ENCODE peak calls at places on chromosomes 12 and 14, in eight cellular contexts. G is A549, S is H1, U is HCT116, Y is K562, Z is HepG2, W is GM12878, L is SK-N-SH. N is an unnamed sample.

GRCh38 chr12:110590806-110591326 is 7.7 kb upstream of the PPTC7 start:
- DNase-seq in S (no peak), L (no peak), G (no peak), Y (no peak), Z (peak), W (peak), U (no peak), N (peak)

GRCh38 chr14:79412822-79413221 is 798.5 kb downstream of the DIO2 start:
- DNase-seq in W (no peak), S (no peak), Y (no peak), U (no peak), Z (no peak), G (no peak), L (no peak), N (no peak)

GRCh38 chr14:90785474-90785873 is 30.8 kb downstream of the TTC7B start:
- DNase-seq in G (no peak), W (no peak), S (no peak), Y (no peak), U (peak), L (no peak), Z (no peak), N (no peak)

GRCh38 chr12:88810806-88811205 is 230.5 kb upstream of the KITLG start:
- DNase-seq in G (no peak), Y (no peak), U (no peak), L (no peak), W (no peak), S (no peak), Z (no peak), N (peak)

GRCh38 chr12:113891737-113892520 is 74.2 kb downstream of the RBM19 start:
- DNase-seq in Z (no peak), L (no peak), G (no peak), S (no peak), Y (no peak), U (peak), W (no peak), N (no peak)

GRCh38 chr14:71139058-71139946 is 232.0 kb downstream of the PCNX1 start:
- DNase-seq in S (peak), Z (peak), Y (peak), L (peak), G (peak), U (peak), W (peak), N (peak)

GRCh38 chr12:109461049-109461845 is 15.9 kb downstream of the KCTD10 start:
- DNase-seq in Y (peak), Z (peak), U (no peak), W (no peak), S (no peak), L (no peak), G (no peak), N (peak)

GRCh38 chr12:49345048-49345839 is 1.4 kb upstream of the DNAJC22 start:
- DNase-seq in W (no peak), U (no peak), Y (no peak), L (peak), S (peak), G (no peak), Z (no peak), N (no peak)

GRCh38 chr12:57342207-57342691 is 88.6 kb downstream of the R3HDM2 start:
- DNase-seq in U (no peak), Y (no peak), Z (no peak), G (peak), W (no peak), S (peak), L (peak), N (peak)

GRCh38 chr12:58750484-58750883 is 169.8 kb downstream of the LRIG3 start:
- DNase-seq in U (no peak), Y (no peak), S (no peak), Z (no peak), W (no peak), L (no peak), G (peak), N (peak)

GRCh38 chr14:103695331-103696026 is 19.8 kb downstream of the XRCC3 start:
- DNase-seq in G (no peak), S (no peak), Z (no peak), Y (no peak), U (no peak), L (peak), W (no peak), N (no peak)

GRCh38 chr14:52333823-52334657 is 19.9 kb downstream of the PTGER2 start:
- DNase-seq in Z (no peak), S (no peak), Y (no peak), G (no peak), U (no peak), W (no peak), L (no peak), N (peak)

GRCh38 chr14:101233391-101233790 is 327.9 kb upstream of the DIO3 start:
- DNase-seq in Z (no peak), U (no peak), W (no peak), L (no peak), S (no peak), Y (no peak), G (no peak), N (no peak)

GRCh38 chr12:113089839-113090238 is 33.3 kb downstream of the DTX1 start:
- DNase-seq in Z (no peak), G (no peak), S (no peak), Y (no peak), U (no peak), L (no peak), W (no peak), N (no peak)

GRCh38 chr14:105328678-105329390 is 14.3 kb downstream of the PACS2 start:
- DNase-seq in L (peak), U (no peak), Z (no peak), G (no peak), Y (no peak), S (no peak), W (no peak), N (no peak)

GRCh38 chr12:6302621-6303020 is 7.9 kb upstream of the PLEKHG6 start:
- DNase-seq in Y (no peak), W (no peak), G (no peak), U (no peak), S (no peak), L (no peak), Z (no peak), N (peak)

GRCh38 chr12:78293039-78293686 is 462.5 kb downstream of the NAV3 start:
- DNase-seq in S (no peak), L (no peak), U (no peak), Y (no peak), Z (peak), G (no peak), W (no peak), N (peak)

GRCh38 chr12:4817813-4818212 is 91.9 kb upstream of the KCNA1 start:
- DNase-seq in Y (no peak), G (no peak), U (no peak), Z (no peak), L (no peak), W (no peak), S (no peak), N (no peak)

GRCh38 chr14:100530270-100531072 is 56.7 kb downstream of the BEGAIN start:
- DNase-seq in U (no peak), L (no peak), S (no peak), G (no peak), W (no peak), Z (no peak), Y (no peak), N (no peak)

GRCh38 chr12:22529281-22530060 is 14.9 kb downstream of the C2CD5 start:
- DNase-seq in U (no peak), W (no peak), G (peak), Z (peak), S (no peak), Y (peak), L (peak), N (peak)

GRCh38 chr14:100306506-100307214 is 416 bp upstream of the SLC25A29 start:
- DNase-seq in S (peak), U (peak), W (no peak), L (peak), G (peak), Y (peak), Z (peak), N (peak)

GRCh38 chr14:90523961-90524875 is 127.4 kb downstream of the CALM1 start:
- DNase-seq in W (no peak), L (no peak), U (no peak), G (no peak), Y (no peak), S (no peak), Z (no peak), N (no peak)

GRCh38 chr14:75982724-75983358 is 1.0 kb upstream of the TGFB3 start:
- DNase-seq in W (no peak), Z (no peak), L (no peak), Y (no peak), G (peak), U (no peak), S (peak), N (peak)

GRCh38 chr12:112406519-112407488 is 2.6 kb downstream of the RPL6 start:
- DNase-seq in Z (no peak), Y (no peak), G (no peak), S (no peak), L (no peak), W (no peak), U (no peak), N (no peak)

DNA sequence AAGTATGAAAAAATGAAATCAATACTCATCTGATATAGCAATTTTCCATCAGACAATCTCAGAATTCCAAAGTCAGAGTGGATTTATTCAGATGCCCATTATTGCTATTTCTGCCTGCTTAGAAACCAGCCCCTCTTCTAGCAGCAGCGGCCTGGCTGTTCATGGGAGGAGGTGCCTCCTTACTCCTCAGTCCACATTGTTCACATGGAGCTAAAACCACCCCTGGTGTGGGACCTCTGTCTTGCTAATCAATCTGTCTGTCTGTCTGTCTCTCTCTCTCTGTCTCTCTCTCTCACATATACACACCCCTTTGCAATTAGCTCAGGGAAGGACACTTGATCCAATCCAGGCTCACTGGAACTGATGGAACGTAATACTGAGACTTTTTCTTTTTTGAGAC is 176.1 kb downstream of the APAF1 start:
- DNase-seq in Z (no peak), W (no peak), Y (no peak), G (no peak), S (no peak), L (no peak), U (no peak), N (no peak)
- TF ChIP-seq RAD21 in Z (no peak), W (no peak), Y (no peak), G (no peak), S (no peak), L (no peak), U (no peak), N (no peak)

GRCh38 chr14:38752750-38753149 is 350.3 kb downstream of the SEC23A start:
- DNase-seq in U (no peak), Y (no peak), Z (no peak), L (no peak), W (no peak), G (no peak), S (no peak), N (no peak)

GRCh38 chr14:38755036-38755435 is 348.0 kb downstream of the SEC23A start:
- DNase-seq in S (no peak), G (no peak), W (no peak), Z (no peak), L (no peak), U (no peak), Y (no peak), N (no peak)

GRCh38 chr14:38749936-38750335 is 353.1 kb downstream of the SEC23A start:
- DNase-seq in G (no peak), Y (no peak), L (no peak), Z (no peak), W (no peak), S (no peak), U (no peak), N (no peak)

DNA sequence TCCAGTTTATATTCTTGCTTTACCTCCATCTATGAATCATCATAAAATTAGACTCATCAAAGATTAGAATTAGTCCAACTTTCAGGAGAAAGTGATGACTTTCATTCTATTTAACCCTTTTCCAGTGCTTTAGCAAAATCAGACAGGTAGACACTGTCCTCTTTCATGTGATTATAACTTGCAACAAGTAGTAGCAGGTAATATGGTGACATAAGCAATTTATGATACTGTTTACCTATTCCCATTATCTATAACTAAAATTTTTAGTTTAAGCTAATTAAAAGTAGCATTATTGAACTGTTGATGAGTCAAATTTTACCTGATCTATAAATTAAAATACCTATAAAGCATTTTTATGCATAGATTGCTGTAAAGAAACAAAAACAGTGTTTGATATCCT is 351.6 kb downstream of the SEC23A start:
- DNase-seq in W (no peak), U (no peak), Y (no peak), L (no peak), Z (no peak), G (no peak), S (no peak), N (no peak)
- TF ChIP-seq RAD21 in W (no peak), U (no peak), Y (no peak), L (no peak), Z (no peak), G (no peak), S (no peak), N (no peak)

GRCh38 chr12:105270671-105271255 is 34.8 kb upstream of the APPL2 start:
- DNase-seq in U (no peak), G (no peak), W (no peak), Z (no peak), S (no peak), L (peak), Y (no peak), N (no peak)

GRCh38 chr12:105264771-105265170 is 28.8 kb upstream of the APPL2 start:
- DNase-seq in L (no peak), S (no peak), G (no peak), W (no peak), Z (no peak), U (no peak), Y (no peak), N (no peak)

GRCh38 chr12:105271364-105271763 is 35.4 kb upstream of the APPL2 start:
- DNase-seq in Z (no peak), U (no peak), G (no peak), Y (no peak), L (no peak), W (no peak), S (no peak), N (no peak)

GRCh38 chr12:105272152-105272551 is 36.2 kb upstream of the APPL2 start:
- DNase-seq in W (no peak), G (no peak), S (no peak), Y (no peak), U (no peak), Z (no peak), L (no peak), N (no peak)

DNA sequence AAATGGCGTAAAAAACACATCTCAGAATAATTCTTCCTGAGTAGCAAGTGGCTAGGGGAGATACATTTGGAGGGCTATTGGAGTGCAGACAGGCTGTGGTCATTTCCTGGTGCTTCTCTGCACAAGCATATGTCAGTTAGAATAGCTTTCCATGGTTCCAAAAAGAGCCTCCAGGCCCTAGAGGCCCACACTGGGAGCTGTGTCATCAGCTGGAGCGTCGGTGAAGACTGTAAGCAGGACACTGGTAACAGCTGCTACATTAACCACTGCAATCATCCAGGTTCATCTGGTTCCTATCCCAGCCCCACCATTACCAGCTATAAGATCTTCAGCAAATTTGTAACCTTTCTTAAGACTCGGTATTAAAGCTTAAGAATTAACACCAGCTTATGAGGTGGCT is 31.7 kb upstream of the APPL2 start:
- DNase-seq in G (no peak), Y (no peak), W (no peak), L (no peak), Z (no peak), U (no peak), S (no peak), N (peak)
- TF ChIP-seq RAD21 in G (no peak), Y (no peak), W (no peak), L (no peak), Z (no peak), U (no peak), S (no peak), N (no peak)

DNA sequence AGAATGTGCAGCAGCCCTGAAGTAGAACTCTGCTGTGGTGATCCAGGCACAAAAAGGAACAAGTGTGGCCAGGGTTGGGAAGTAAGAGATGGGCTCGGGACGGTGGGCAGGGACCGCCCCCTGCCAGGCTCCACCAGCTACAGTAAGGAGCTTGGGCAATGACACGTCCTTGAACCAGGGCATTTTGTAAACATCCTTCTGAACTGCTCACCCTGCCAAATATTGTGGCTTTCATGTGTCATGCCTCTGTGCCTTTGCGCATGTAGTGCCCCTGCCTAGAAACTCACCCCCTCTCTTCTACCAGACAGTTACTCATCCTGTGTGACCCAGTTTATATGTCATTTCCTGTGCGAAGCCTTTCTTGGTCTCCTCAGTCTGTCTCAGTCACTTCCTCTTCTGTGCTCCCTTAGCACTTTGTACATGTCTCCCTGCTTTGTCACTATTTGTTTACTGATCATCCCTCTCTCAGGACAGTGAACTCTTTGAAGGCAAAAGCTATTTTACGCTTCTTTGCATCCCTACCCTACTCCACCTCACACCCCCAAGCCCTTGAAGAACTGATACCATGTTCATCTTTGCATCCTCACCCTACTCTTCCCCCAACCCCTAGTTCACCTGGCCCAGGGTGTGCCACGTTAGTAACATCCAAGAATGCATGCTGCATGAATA is 108.9 kb upstream of the PLEKHG7 start:
- DNase-seq in U (no peak), G (peak), S (no peak), L (no peak), W (peak), Z (peak), Y (no peak), N (peak)
- TF ChIP-seq RAD21 in U (no peak), G (no peak), S (no peak), L (no peak), W (no peak), Z (no peak), Y (no peak), N (no peak)

GRCh38 chr12:52243264-52243773 is 10.3 kb downstream of the KRT7 start:
- DNase-seq in Z (no peak), U (no peak), W (no peak), L (peak), S (no peak), Y (no peak), G (no peak), N (peak)
- TF ChIP-seq RAD21 in Z (no peak), U (no peak), W (no peak), L (no peak), S (no peak), Y (no peak), G (no peak), N (no peak)

DNA sequence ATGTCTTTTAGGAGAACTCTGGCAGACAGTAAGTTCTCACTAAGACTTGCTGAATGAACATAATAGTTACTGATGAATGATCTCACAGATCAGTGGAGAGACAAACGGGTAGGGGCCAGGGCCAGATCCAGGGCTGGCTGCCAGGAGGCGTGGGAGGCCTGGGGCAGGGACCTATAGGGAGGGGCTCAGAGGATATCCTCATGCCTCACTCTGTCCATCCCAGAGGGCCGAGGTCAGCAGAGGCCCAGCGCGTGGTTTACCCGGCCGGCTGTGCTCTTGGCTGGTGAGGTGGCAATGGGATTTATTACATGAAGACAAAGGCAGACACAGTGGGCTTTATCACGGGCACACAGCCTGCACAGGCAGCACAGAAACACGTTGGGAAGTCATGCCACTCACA is 85.4 kb downstream of the CHGA start:
- DNase-seq in L (peak), G (no peak), S (no peak), W (no peak), Z (no peak), Y (peak), U (no peak), N (peak)
- TF ChIP-seq RAD21 in L (peak), G (no peak), S (no peak), W (no peak), Z (no peak), Y (no peak), U (no peak), N (no peak)

DNA sequence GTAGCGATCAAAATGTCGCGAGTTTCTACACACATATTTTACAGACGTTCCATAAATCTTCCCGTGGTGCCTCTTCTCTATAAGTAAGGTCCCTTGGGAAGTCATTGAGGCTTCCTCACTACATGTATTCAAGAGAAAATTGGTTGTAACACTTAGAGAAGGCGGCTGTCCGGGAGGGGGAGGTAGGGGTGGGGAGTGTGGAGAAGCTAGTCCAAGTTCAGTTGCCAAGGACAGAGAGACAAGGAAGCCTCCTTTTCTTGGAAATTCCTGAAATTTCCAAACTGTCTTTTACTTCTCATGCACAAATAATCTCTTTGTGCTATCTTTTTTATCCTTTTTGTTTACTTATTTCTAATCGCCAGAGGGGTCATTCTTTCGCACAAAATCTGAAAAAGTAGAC is 45.0 kb downstream of the MAP1LC3B2 start:
- DNase-seq in U (no peak), S (no peak), L (no peak), G (no peak), Y (no peak), W (no peak), Z (no peak), N (no peak)
- TF ChIP-seq RAD21 in U (no peak), S (no peak), L (no peak), G (no peak), Y (no peak), W (no peak), Z (no peak), N (no peak)

DNA sequence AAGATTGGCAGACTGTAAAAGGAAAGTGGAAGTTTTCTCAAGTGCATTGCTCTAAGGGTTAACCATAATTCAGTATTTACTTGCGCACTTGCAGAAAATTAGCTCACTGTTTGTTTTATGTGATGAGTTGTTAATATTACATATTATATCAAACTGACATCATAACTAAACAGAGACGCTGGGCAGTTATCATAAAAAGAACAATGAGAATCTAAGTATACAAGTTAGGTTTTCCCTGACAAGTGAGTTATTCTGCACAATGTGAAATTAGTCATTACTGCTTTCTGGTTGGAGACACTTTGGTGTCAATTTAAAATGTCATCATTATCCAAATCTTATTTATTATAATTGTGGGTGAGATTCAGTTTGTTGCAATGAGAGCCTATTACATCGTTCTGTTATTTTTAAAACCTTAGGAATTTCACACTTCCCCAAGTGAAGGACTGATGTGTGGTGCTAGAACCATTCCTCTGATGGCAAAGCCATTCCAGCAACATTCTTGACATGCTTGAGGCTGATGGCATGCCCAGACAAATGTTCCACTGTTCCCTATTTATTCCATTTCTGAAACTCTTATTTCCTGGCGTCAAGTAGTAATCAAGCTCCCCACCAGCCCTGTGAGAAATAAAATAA is 90.1 kb upstream of the FLRT2 start:
- DNase-seq in Z (no peak), U (no peak), S (no peak), Y (no peak), W (no peak), G (no peak), L (no peak), N (no peak)
- TF ChIP-seq RAD21 in Z (no peak), U (no peak), S (no peak), Y (no peak), W (no peak), G (peak), L (no peak), N (no peak)